ENCODE peak calls at places on chromosome 16, in eight cellular contexts. J is naive thymus-derived CD4-positive, alpha-beta T cell; F is H4; V is transverse colon; M is NCI-H1436; W is cardiac muscle cell; D is IMR-90; Z is EL. E is an unnamed sample.

GRCh38 chr16:87860553-87861299 is 8.6 kb downstream of the SLC7A5 start:
- DNase-seq in Z (peak; percentile 88), J (no peak), V (no peak), D (peak; percentile 78), M (no peak), F (peak; percentile 97), W (no peak), E (peak; percentile 82)

GRCh38 chr16:67537270-67537635 is 8.6 kb downstream of the RIPOR1 start:
- DNase-seq in Z (peak; percentile 63), J (no peak), V (peak; percentile 57), W (peak; percentile 43), M (no peak), F (no peak), D (peak; percentile 36), E (no peak)

GRCh38 chr16:79628501-79628975 is 28.0 kb upstream of the MAF start:
- DNase-seq in J (no peak), Z (peak; percentile 25), F (peak; percentile 82), M (no peak), D (peak; percentile 19), W (no peak), V (no peak), E (no peak)

GRCh38 chr16:19935696-19936095 is 51.0 kb upstream of the GPRC5B start:
- DNase-seq in M (no peak), J (no peak), D (no peak), V (no peak), F (no peak), W (no peak), Z (no peak), E (no peak)

GRCh38 chr16:26524831-26525230 is 541.9 kb upstream of the C16orf82 start:
- DNase-seq in Z (no peak), D (no peak), J (no peak), M (no peak), W (no peak), F (no peak), V (no peak), E (no peak)

GRCh38 chr16:12318661-12319463 is 342.3 kb downstream of the SNX29 start:
- DNase-seq in M (no peak), W (no peak), Z (peak; percentile 37), V (no peak), D (peak; percentile 24), J (no peak), F (no peak), E (no peak)

GRCh38 chr16:15509051-15509592 is 74.7 kb downstream of the BMERB1 start:
- DNase-seq in W (no peak), M (no peak), J (peak; percentile 1), Z (no peak), F (no peak), D (no peak), V (no peak), E (no peak)

GRCh38 chr16:53822936-53823529 is 119.1 kb downstream of the FTO start:
- DNase-seq in J (peak; percentile 82), D (no peak), M (no peak), W (no peak), F (no peak), Z (peak; percentile 33), V (no peak), E (no peak)

GRCh38 chr16:69412287-69412686 is 12.1 kb upstream of the CYB5B start:
- DNase-seq in Z (no peak), D (peak; percentile 30), W (no peak), F (no peak), M (no peak), J (no peak), V (no peak), E (no peak)

GRCh38 chr16:64990101-64990500 is 131.8 kb downstream of the CDH11 start:
- DNase-seq in W (no peak), Z (no peak), F (no peak), D (no peak), V (no peak), M (no peak), J (no peak), E (no peak)

GRCh38 chr16:88599092-88599733 is 29.0 kb downstream of the ZC3H18 start:
- DNase-seq in M (no peak), J (no peak), V (peak; percentile 64), F (no peak), D (no peak), Z (no peak), W (no peak), E (no peak)

GRCh38 chr16:12410842-12411490 is 392.7 kb downstream of the CPPED1 start:
- DNase-seq in V (no peak), F (no peak), W (no peak), Z (no peak), D (no peak), J (no peak), M (no peak), E (no peak)

GRCh38 chr16:47358816-47359215 is 102.0 kb downstream of the ITFG1 start:
- DNase-seq in D (peak; percentile 37), W (no peak), J (no peak), M (no peak), Z (peak; percentile 58), V (no peak), F (peak; percentile 36), E (peak; percentile 20)

GRCh38 chr16:629289-630023 is 1.3 kb upstream of the WFIKKN1 start:
- DNase-seq in Z (no peak), M (no peak), J (no peak), D (no peak), V (no peak), W (peak; percentile 71), F (no peak), E (no peak)

GRCh38 chr16:31099860-31100638 is 5.5 kb upstream of the VKORC1 start:
- DNase-seq in Z (peak; percentile 67), V (no peak), J (no peak), W (no peak), M (no peak), D (peak; percentile 82), F (no peak), E (no peak)

GRCh38 chr16:68884867-68885266 is 41.5 kb downstream of the TANGO6 start:
- DNase-seq in Z (no peak), M (no peak), V (no peak), D (no peak), J (no peak), F (no peak), W (no peak), E (no peak)

GRCh38 chr16:85353839-85354622 is 241.8 kb upstream of the CIBAR2 start:
- DNase-seq in V (peak; percentile 76), W (no peak), Z (no peak), F (no peak), J (no peak), D (no peak), M (no peak), E (no peak)

GRCh38 chr16:48129926-48130325 is 25.9 kb downstream of the ABCC12 start:
- DNase-seq in W (no peak), M (no peak), Z (no peak), V (no peak), D (no peak), F (no peak), J (no peak), E (no peak)

GRCh38 chr16:57609541-57610401 is 18.7 kb upstream of the ADGRG1 start:
- DNase-seq in Z (no peak), W (no peak), M (peak; percentile 10), D (peak; percentile 54), F (no peak), J (peak; percentile 29), V (peak; percentile 56), E (no peak)

GRCh38 chr16:82882982-82883863 is 256.5 kb downstream of the CDH13 start:
- DNase-seq in M (no peak), V (no peak), D (no peak), F (no peak), Z (no peak), W (no peak), J (no peak), E (no peak)

GRCh38 chr16:84489141-84489540 is 15.3 kb downstream of the MEAK7 start:
- DNase-seq in Z (no peak), F (no peak), M (no peak), D (no peak), J (no peak), W (no peak), V (no peak), E (no peak)

GRCh38 chr16:87202346-87202745 is 114.8 kb downstream of the C16orf95 start:
- DNase-seq in V (no peak), J (no peak), M (no peak), W (no peak), Z (peak; percentile 79), F (no peak), D (peak; percentile 30), E (no peak)

GRCh38 chr16:48834576-48834975 is 224.6 kb upstream of the N4BP1 start:
- DNase-seq in Z (no peak), W (no peak), M (no peak), D (no peak), J (no peak), V (no peak), F (no peak), E (no peak)

GRCh38 chr16:57834936-57835335 is 32.6 kb upstream of the KIFC3 start:
- DNase-seq in V (no peak), J (no peak), F (no peak), M (no peak), D (peak; percentile 34), Z (peak; percentile 54), W (no peak), E (peak; percentile 65)

GRCh38 chr16:55513616-55514015 is 4.7 kb downstream of the LPCAT2 start:
- DNase-seq in F (no peak), M (no peak), Z (no peak), J (no peak), V (no peak), W (no peak), D (no peak), E (no peak)

GRCh38 chr16:50830698-50831097 is 88.8 kb downstream of the CYLD start:
- DNase-seq in M (no peak), Z (no peak), F (no peak), D (no peak), W (no peak), V (no peak), J (no peak), E (no peak)

GRCh38 chr16:87956771-87957279 is 5.6 kb downstream of the BANP start:
- DNase-seq in F (peak; percentile 43), D (peak; percentile 85), W (no peak), J (no peak), M (no peak), V (no peak), Z (peak; percentile 32), E (no peak)

GRCh38 chr16:75265911-75266701 is 14.7 kb upstream of the BCAR1 start:
- DNase-seq in D (peak; percentile 47), V (peak; percentile 86), J (no peak), W (peak; percentile 91), F (no peak), Z (peak; percentile 83), M (peak; percentile 45), E (peak; percentile 73)

GRCh38 chr16:79786389-79786788 is 185.9 kb upstream of the MAF start:
- DNase-seq in F (no peak), M (no peak), V (no peak), Z (no peak), J (no peak), W (no peak), D (no peak), E (no peak)

GRCh38 chr16:85627835-85628556 is 14.9 kb downstream of the GSE1 start:
- DNase-seq in M (no peak), V (no peak), W (peak; percentile 88), F (no peak), J (no peak), Z (no peak), D (no peak), E (no peak)

GRCh38 chr16:49018259-49018931 is 263.2 kb downstream of the CBLN1 start:
- DNase-seq in J (no peak), Z (no peak), F (no peak), M (no peak), D (no peak), V (no peak), W (no peak), E (no peak)

GRCh38 chr16:81483064-81483969 is 38.7 kb downstream of the CMIP start:
- DNase-seq in J (no peak), D (peak; percentile 67), F (no peak), Z (no peak), W (no peak), M (no peak), V (no peak), E (no peak)

GRCh38 chr16:89583895-89584644 is 8.5 kb downstream of the CPNE7 start:
- DNase-seq in D (no peak), J (no peak), W (no peak), Z (no peak), F (no peak), V (no peak), M (no peak), E (no peak)

GRCh38 chr16:89687092-89687940 is 827 bp downstream of the CDK10 start:
- DNase-seq in J (no peak), F (peak; percentile 9), Z (peak; percentile 50), V (peak; percentile 90), M (no peak), W (no peak), D (peak; percentile 52), E (no peak)

E was measured in MG63.